ENCODE peak calls at places on chromosomes 11 and 22, in five cellular contexts. F, E, O, A and V are unnamed samples.

GRCh38 chr11:65646921-65647701 is 9.2 kb downstream of the SIPA1 start:
- DNase-seq in E (no peak), F (no peak), O (no peak), A (peak), V (no peak)

GRCh38 chr22:21646608-21647590 is 4.8 kb downstream of the SDF2L1 start:
- DNase-seq in O (peak), A (peak), F (peak), E (peak), V (no peak)

GRCh38 chr11:66448523-66448922 is 9.9 kb upstream of the MRPL11 start:
- DNase-seq in E (no peak), O (no peak), F (no peak), A (no peak), V (no peak)

GRCh38 chr22:50726643-50727340 is 11.2 kb upstream of the ACR start:
- DNase-seq in O (no peak), F (no peak), E (no peak), A (no peak), V (no peak)

GRCh38 chr11:112759418-112759817 is 201.8 kb upstream of the NCAM1 start:
- DNase-seq in F (no peak), E (no peak), A (no peak), O (no peak), V (no peak)

GRCh38 chr11:71269603-71270511 is 17.5 kb upstream of the SHANK2 start:
- DNase-seq in A (no peak), O (peak), E (no peak), F (no peak), V (no peak)

GRCh38 chr11:17267576-17267975 is 9.0 kb upstream of the NUCB2 start:
- DNase-seq in O (no peak), E (no peak), F (no peak), A (peak), V (no peak)

GRCh38 chr22:22986640-22987039 is 83.7 kb upstream of the GNAZ start:
- DNase-seq in F (no peak), O (no peak), E (no peak), A (no peak), V (no peak)